ENCODE peak calls at places on chromosomes 13 and 19, in seven cellular contexts. H is ovary, L is A549, F is tibial nerve, Y is transverse colon, D is K562, I is sigmoid colon. M is an unnamed sample.

GRCh38 chr13:112968380-112968909 is 569 bp upstream of the MCF2L start:
- DNase-seq in F (no peak), I (peak), Y (peak), L (no peak), H (peak), D (no peak), M (peak)

GRCh38 chr13:40666905-40667621 is 622 bp upstream of the FOXO1 start:
- DNase-seq in Y (peak), F (no peak), L (no peak), H (peak), I (peak), D (peak), M (peak)

GRCh38 chr13:42545842-42546241 is 28.1 kb upstream of the TNFSF11 start:
- DNase-seq in D (no peak), I (no peak), H (no peak), Y (no peak), F (no peak), L (no peak), M (no peak)

GRCh38 chr19:3617463-3617862 is 9.1 kb downstream of the CACTIN start:
- DNase-seq in D (no peak), I (no peak), F (no peak), Y (peak), L (no peak), H (no peak), M (peak)

GRCh38 chr13:68050746-68051145 is 820.6 kb upstream of the PCDH9 start:
- DNase-seq in L (no peak), D (no peak), I (no peak), H (no peak), Y (no peak), F (no peak), M (no peak)

GRCh38 chr13:113996912-113997745 is 23.3 kb upstream of the C13orf46 start:
- DNase-seq in Y (no peak), I (no peak), F (no peak), L (no peak), H (no peak), D (no peak), M (no peak)

GRCh38 chr19:53597023-53597422 is 34.8 kb upstream of the DPRX start:
- DNase-seq in L (no peak), I (no peak), Y (no peak), H (no peak), F (no peak), D (no peak), M (no peak)

GRCh38 chr19:56537442-56537841 is 1.3 kb upstream of the ZFP28 start:
- DNase-seq in Y (no peak), F (no peak), H (no peak), D (no peak), I (no peak), L (no peak), M (no peak)

GRCh38 chr19:6482343-6482686 is 728 bp upstream of the DENND1C start:
- DNase-seq in D (no peak), L (no peak), I (no peak), F (no peak), H (no peak), Y (no peak), M (no peak)

GRCh38 chr13:86080340-86080995 is 281.2 kb upstream of the SLITRK6 start:
- DNase-seq in L (no peak), I (no peak), H (no peak), D (no peak), Y (no peak), F (no peak), M (no peak)

GRCh38 chr13:43127103-43127817 is 103.9 kb downstream of the DNAJC15 start:
- DNase-seq in L (no peak), Y (no peak), I (no peak), F (no peak), H (no peak), D (no peak), M (no peak)

GRCh38 chr19:4829001-4829712 is 2.4 kb downstream of the TICAM1 start:
- DNase-seq in H (no peak), I (no peak), L (no peak), F (no peak), D (peak), Y (peak), M (peak)

GRCh38 chr13:74907788-74908187 is 574.2 kb downstream of the TBC1D4 start:
- DNase-seq in L (no peak), H (no peak), F (no peak), Y (no peak), D (no peak), I (no peak), M (no peak)

GRCh38 chr19:32404939-32405430 is 585 bp upstream of the DPY19L3 start:
- DNase-seq in H (peak), Y (peak), F (peak), I (peak), D (no peak), L (no peak), M (peak)

GRCh38 chr13:21671793-21672680 is 1.2 kb downstream of the FGF9 start:
- DNase-seq in H (no peak), D (no peak), I (no peak), L (no peak), F (no peak), Y (no peak), M (no peak)

GRCh38 chr13:25899952-25900351 is 151.9 kb downstream of the SHISA2 start:
- DNase-seq in H (no peak), F (no peak), I (no peak), L (no peak), Y (no peak), D (no peak), M (no peak)

GRCh38 chr13:23883255-23883654 is 5.9 kb downstream of the MIPEP start:
- DNase-seq in H (no peak), L (no peak), Y (no peak), D (no peak), F (no peak), I (no peak), M (no peak)

GRCh38 chr19:5145521-5146511 is 176.9 kb downstream of the KDM4B start:
- DNase-seq in Y (no peak), H (peak), I (no peak), L (no peak), F (no peak), D (no peak), M (no peak)

GRCh38 chr19:35144600-35145436 is 1.8 kb downstream of the FXYD7 start:
- DNase-seq in D (peak), Y (peak), F (no peak), L (peak), H (peak), I (no peak), M (peak)

GRCh38 chr13:79874396-79875360 is 393.7 kb downstream of the NDFIP2 start:
- DNase-seq in Y (no peak), I (no peak), F (no peak), D (no peak), L (no peak), H (no peak), M (no peak)

GRCh38 chr19:29665826-29666633 is 769 bp downstream of the PLEKHF1 start:
- DNase-seq in D (no peak), Y (peak), H (peak), F (no peak), I (peak), L (no peak), M (peak)

GRCh38 chr13:84455143-84455905 is 573.0 kb upstream of the SLITRK1 start:
- DNase-seq in I (no peak), L (no peak), D (no peak), Y (no peak), H (no peak), F (no peak), M (no peak)

GRCh38 chr19:12766051-12766521 is 9.3 kb downstream of the HOOK2 start:
- DNase-seq in Y (peak), L (peak), H (peak), D (peak), F (peak), I (peak), M (peak)

GRCh38 chr19:39631626-39632025 is 24.1 kb upstream of the LGALS16 start:
- DNase-seq in I (no peak), Y (no peak), H (no peak), F (no peak), D (no peak), L (no peak), M (no peak)

DNA sequence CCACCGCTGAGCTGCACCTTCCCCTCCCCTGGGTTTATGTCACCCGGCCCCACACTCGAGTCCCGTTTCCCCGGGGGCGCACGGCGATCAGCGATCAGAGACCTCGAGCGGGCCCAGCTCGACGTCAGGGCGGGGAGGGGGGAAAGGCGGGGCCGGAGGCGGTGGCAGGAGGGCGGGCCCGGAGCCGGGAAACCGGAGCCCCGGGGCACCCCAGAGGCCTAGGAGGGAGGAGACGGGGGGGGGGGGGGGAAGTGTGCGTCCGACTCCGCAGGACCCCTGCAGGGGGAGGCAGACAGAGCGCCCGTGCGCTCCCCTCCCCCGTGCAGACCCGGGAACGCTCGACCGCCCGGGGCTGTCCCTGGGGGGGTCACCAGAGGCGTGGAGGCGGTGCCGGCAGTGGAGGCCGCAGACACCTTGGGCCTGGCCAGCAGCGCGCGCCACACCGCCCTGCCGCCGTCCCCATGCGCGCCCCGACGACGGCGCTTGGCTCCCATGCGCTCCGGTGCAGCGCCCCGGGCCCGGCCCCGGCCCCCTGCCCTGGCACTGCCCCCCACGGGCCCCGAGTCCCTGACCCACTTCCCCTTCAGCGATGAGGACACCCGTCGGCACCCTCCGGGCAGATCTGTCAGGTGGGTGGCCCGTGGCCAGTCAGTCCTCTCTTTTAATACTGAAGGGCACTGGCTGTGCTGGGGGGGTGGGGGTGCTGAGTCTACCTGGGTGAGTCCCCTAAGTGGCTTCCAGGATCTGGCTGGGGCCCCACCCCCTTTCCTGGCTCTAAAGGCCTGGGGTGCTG is 11.8 kb downstream of the PDE4A start:
- DNase-seq in H (no peak), I (peak), Y (peak), D (peak), F (peak), L (no peak), M (peak)
- TF ChIP-seq POLR2A in H (no peak), I (no peak), Y (peak), D (no peak), F (no peak), L (no peak), M (no peak)

GRCh38 chr13:33208290-33208990 is 77.1 kb downstream of the STARD13 start:
- DNase-seq in L (no peak), D (no peak), I (no peak), H (no peak), Y (no peak), F (no peak), M (no peak)
- TF ChIP-seq CTCF in L (no peak), D (no peak), I (no peak), H (no peak), Y (no peak), F (no peak), M (no peak)

GRCh38 chr19:33722456-33723239 is 74.0 kb upstream of the KCTD15 start:
- DNase-seq in Y (no peak), L (no peak), D (no peak), F (no peak), I (no peak), H (no peak), M (no peak)
- TF ChIP-seq EP300 in Y (no peak), L (no peak), D (no peak), F (no peak), I (no peak), H (no peak), M (no peak)

DNA sequence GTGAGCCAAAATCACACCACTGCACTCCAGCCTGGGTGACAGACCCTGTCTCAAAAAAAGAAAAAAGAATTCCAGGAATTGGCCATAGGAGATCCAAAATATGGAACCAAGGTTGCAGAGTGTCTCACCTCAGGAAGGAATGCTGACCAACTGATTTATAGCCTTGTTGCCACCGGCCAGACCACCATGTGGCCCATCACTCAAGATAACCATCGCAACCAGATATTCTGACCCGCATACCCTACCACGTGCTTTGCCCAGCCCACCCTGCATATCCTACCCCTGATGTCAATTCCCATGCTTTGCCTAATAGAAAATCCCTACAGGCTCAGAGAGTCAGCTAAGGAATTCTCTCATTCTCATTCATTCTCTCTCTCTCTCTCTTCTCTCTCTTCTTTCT is 95.1 kb upstream of the DOCK9 start:
- DNase-seq in H (no peak), L (no peak), Y (no peak), I (no peak), F (no peak), D (no peak), M (no peak)
- TF ChIP-seq POLR2A in H (no peak), L (no peak), Y (no peak), I (no peak), F (no peak), D (no peak), M (no peak)

DNA sequence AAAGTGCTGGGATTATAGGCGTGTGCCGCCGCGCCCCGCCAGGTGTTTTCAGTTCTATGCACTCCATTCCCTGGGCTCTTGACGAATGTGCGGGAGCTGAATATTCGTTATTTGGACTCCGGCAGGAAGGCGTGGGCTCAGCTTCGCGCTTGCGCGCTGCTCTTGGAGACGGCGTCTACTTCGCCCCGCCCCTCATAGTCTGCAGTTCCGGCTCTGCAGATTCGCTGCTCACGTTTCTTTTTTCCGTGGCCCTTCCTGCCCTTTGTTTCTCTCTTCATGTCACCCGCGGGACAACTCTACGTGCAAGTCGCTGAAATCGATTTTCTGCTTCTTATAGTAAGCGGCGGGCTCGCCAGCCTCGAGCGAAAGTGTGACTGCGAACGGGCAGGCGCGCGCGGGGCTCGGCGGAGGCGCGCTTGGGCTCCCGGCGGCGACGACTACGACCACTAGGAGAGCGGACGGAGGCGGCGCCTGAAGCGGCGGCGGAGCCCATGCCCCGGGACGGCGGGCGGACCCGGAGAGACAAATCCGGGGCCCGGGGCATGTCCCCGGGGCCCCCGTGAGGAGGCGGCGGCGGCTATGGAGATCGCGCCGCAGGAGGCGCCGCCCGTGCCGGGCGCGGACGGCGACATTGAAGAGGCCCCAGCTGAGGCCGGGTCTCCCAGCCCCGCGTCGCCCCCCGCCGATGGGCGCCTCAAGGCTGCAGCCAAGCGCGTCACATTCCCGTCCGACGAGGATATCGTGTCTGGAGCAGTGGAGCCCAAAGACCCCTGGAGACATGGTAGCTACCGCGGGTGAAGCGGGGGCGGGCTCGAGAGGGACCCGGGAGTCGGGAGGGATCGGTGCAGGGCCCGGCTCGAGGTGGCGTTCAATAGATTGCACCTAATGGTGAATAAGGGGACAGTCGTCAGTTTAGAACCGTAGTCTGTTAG is at the start of gene PPP1R37:
- DNase-seq in D (peak), Y (peak), I (peak), L (peak), H (peak), F (peak), M (peak)
- TF ChIP-seq CTCF in D (peak), Y (peak), I (peak), L (peak), H (peak), F (peak), M (peak)

DNA sequence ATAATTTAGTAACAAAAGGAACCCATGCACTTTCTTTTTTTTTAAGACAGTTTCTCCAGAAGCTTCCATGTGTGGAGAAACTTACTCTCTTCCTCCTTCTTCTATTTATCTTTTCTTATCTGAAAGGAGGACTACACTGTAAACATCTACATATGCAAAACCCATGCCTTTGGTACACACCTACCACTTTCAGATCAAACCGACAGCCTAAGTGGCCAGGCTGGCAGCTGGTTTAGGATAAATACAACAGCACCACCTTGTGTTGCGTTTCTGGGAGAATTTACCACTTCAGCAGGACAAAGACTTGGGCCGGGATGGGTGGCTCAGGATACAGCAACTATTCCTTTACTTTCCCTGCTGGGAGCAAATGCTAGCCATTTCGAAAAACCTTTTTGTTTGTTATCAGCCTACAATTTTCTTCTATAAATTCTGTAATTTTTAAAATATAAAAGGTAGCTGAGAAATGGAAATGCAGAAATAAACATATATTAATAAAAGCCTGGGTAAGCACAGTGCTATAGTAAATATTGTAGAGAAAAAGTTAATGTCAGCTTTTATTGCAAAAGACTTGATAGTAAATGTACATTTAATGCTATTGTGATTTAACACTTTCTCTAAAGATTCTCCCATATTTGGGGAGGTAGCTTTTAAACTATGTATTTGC is 94.0 kb upstream of the RFC3 start:
- DNase-seq in H (peak), L (peak), D (peak), I (peak), F (peak), Y (peak), M (peak)
- TF ChIP-seq EP300 in H (no peak), L (no peak), D (no peak), I (no peak), F (peak), Y (no peak), M (no peak)

DNA sequence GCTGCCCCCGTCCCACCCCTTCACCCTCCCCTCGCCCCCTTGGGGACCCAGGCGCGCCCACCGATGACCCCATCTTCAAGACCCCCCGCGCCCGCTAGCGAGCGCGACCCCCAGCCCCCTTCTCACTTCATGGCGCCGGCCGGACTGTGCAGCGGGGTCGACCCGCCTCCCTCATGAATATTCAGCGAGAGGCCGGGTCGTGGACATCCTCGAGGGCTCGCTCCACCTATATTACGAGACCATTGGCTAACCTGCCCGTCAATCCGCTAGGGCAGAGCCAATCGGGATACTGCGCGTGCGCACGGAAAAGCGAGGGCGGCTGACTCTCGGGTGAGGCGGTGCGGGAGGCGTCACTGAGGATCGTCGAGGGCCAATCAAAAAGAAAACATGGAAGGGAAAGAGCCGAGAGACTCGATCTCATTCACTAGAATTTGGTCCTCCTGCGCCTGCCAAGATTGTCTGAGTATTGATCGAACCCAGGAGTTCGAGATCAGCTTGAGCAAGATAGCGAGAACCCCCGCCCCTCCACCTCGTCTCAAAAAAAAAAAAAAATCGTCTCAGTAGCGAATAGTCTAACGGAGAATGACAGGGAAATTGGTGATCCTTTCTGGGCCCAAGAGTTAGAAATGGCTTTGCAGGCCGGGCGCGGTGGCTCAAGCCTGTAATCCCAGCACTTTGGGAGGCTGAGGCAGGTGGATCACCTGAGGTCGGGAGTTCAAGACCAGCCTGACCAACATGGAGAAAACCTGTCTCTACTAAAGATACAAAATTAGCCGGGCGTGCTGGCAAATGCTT is at the start of gene ERCC2:
- DNase-seq in I (peak), L (peak), D (peak), Y (peak), H (peak), F (peak), M (peak)
- TF ChIP-seq POLR2A in I (no peak), L (peak), D (peak), Y (peak), H (no peak), F (peak), M (no peak)

DNA sequence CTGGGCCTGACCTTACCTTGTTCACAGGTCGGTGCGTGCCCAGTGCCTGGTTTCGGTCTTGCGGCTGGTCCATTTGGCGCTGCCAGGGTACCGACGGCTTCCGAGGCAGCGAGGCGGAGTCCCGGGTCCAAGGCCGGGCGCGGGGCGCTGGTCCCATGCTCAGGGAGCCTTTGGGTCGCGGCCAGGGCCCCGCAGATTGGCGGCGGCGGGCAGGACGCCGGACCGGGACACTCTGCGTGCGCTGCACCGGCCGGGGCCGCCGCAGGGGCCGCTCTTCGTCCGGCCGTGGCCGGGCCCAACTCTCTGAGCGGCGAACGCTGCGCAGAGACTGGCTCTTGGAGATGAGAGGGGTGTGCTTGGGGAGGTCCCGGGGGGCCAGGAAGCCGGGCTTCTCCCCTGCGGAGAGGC is 3.3 kb upstream of the WIZ start:
- DNase-seq in Y (no peak), F (no peak), I (no peak), H (peak), D (no peak), L (no peak), M (no peak)
- TF ChIP-seq CTCF in Y (peak), F (no peak), I (peak), H (no peak), D (no peak), L (no peak), M (peak)